ENCODE peak calls at places on chromosomes 7 and 10, in eight cellular contexts. One of them, this sample, is unnamed.

GRCh38 chr7:29921404-29922010 is 68.1 kb downstream of the SCRN1 start:
- DNase-seq in NB4: peak
- DNase-seq in A549: peak
- DNase-seq in tibial nerve: no peak
- DNase-seq in ovary: no peak
- DNase-seq in prostate gland: peak
- DNase-seq in endothelial cell of umbilical vein: peak
- DNase-seq in uterus: no peak
- DNase-seq in this sample: peak

GRCh38 chr10:69847458-69847857 is 45.8 kb downstream of the COL13A1 start:
- DNase-seq in NB4: no peak
- DNase-seq in A549: no peak
- DNase-seq in tibial nerve: no peak
- DNase-seq in ovary: no peak
- DNase-seq in prostate gland: no peak
- DNase-seq in endothelial cell of umbilical vein: no peak
- DNase-seq in uterus: no peak
- DNase-seq in this sample: no peak

GRCh38 chr7:157432957-157433576 is 96.3 kb downstream of the DNAJB6 start:
- DNase-seq in NB4: peak
- DNase-seq in A549: peak
- DNase-seq in tibial nerve: no peak
- DNase-seq in ovary: peak
- DNase-seq in prostate gland: peak
- DNase-seq in endothelial cell of umbilical vein: peak
- DNase-seq in uterus: no peak
- DNase-seq in this sample: peak

GRCh38 chr10:46106410-46107255 is 60.6 kb upstream of the MSMB start:
- DNase-seq in NB4: peak
- DNase-seq in A549: peak
- DNase-seq in tibial nerve: no peak
- DNase-seq in ovary: peak
- DNase-seq in prostate gland: peak
- DNase-seq in endothelial cell of umbilical vein: peak
- DNase-seq in uterus: peak
- DNase-seq in this sample: peak

GRCh38 chr7:45078199-45078681 is 10.5 kb downstream of the NACAD start:
- DNase-seq in NB4: no peak
- DNase-seq in A549: no peak
- DNase-seq in tibial nerve: no peak
- DNase-seq in ovary: no peak
- DNase-seq in prostate gland: no peak
- DNase-seq in endothelial cell of umbilical vein: no peak
- DNase-seq in uterus: no peak
- DNase-seq in this sample: no peak

GRCh38 chr7:130649004-130649790 is 19.4 kb downstream of the COPG2 start:
- DNase-seq in NB4: no peak
- DNase-seq in A549: no peak
- DNase-seq in tibial nerve: no peak
- DNase-seq in ovary: no peak
- DNase-seq in prostate gland: no peak
- DNase-seq in endothelial cell of umbilical vein: no peak
- DNase-seq in uterus: no peak
- DNase-seq in this sample: no peak

GRCh38 chr7:45033261-45033930 is 33.4 kb downstream of the CCM2 start:
- DNase-seq in NB4: peak
- DNase-seq in A549: no peak
- DNase-seq in tibial nerve: no peak
- DNase-seq in ovary: no peak
- DNase-seq in prostate gland: no peak
- DNase-seq in endothelial cell of umbilical vein: no peak
- DNase-seq in uterus: no peak
- DNase-seq in this sample: no peak

GRCh38 chr10:3612183-3613001 is 172.6 kb downstream of the KLF6 start:
- DNase-seq in NB4: no peak
- DNase-seq in A549: no peak
- DNase-seq in tibial nerve: no peak
- DNase-seq in ovary: no peak
- DNase-seq in prostate gland: no peak
- DNase-seq in endothelial cell of umbilical vein: no peak
- DNase-seq in uterus: no peak
- DNase-seq in this sample: no peak

GRCh38 chr7:68977709-68978108 is 620.6 kb upstream of the AUTS2 start:
- DNase-seq in NB4: no peak
- DNase-seq in A549: no peak
- DNase-seq in tibial nerve: no peak
- DNase-seq in ovary: no peak
- DNase-seq in prostate gland: no peak
- DNase-seq in endothelial cell of umbilical vein: no peak
- DNase-seq in uterus: no peak
- DNase-seq in this sample: no peak

GRCh38 chr7:127383123-127383835 is 9.2 kb downstream of the ZNF800 start:
- DNase-seq in NB4: peak
- DNase-seq in A549: no peak
- DNase-seq in tibial nerve: no peak
- DNase-seq in ovary: no peak
- DNase-seq in prostate gland: no peak
- DNase-seq in endothelial cell of umbilical vein: peak
- DNase-seq in uterus: no peak
- DNase-seq in this sample: no peak

GRCh38 chr7:100837099-100837836 is 9.9 kb upstream of the EPHB4 start:
- DNase-seq in NB4: no peak
- DNase-seq in A549: peak
- DNase-seq in tibial nerve: peak
- DNase-seq in ovary: peak
- DNase-seq in prostate gland: peak
- DNase-seq in endothelial cell of umbilical vein: peak
- DNase-seq in uterus: peak
- DNase-seq in this sample: peak

GRCh38 chr7:149090397-149091195 is at the start of gene ZNF786:
- DNase-seq in NB4: peak
- DNase-seq in A549: peak
- DNase-seq in tibial nerve: peak
- DNase-seq in ovary: peak
- DNase-seq in prostate gland: peak
- DNase-seq in endothelial cell of umbilical vein: peak
- DNase-seq in uterus: peak
- DNase-seq in this sample: peak

GRCh38 chr10:83983578-83984255 is 155.6 kb upstream of the GHITM start:
- DNase-seq in NB4: no peak
- DNase-seq in A549: no peak
- DNase-seq in tibial nerve: no peak
- DNase-seq in ovary: no peak
- DNase-seq in prostate gland: no peak
- DNase-seq in endothelial cell of umbilical vein: peak
- DNase-seq in uterus: no peak
- DNase-seq in this sample: peak

GRCh38 chr7:21704362-21704761 is 161.5 kb downstream of the DNAH11 start:
- DNase-seq in NB4: no peak
- DNase-seq in A549: no peak
- DNase-seq in tibial nerve: no peak
- DNase-seq in ovary: no peak
- DNase-seq in prostate gland: no peak
- DNase-seq in endothelial cell of umbilical vein: no peak
- DNase-seq in uterus: no peak
- DNase-seq in this sample: no peak

GRCh38 chr7:154423219-154423618 is 371.0 kb downstream of the DPP6 start:
- DNase-seq in NB4: no peak
- DNase-seq in A549: no peak
- DNase-seq in tibial nerve: no peak
- DNase-seq in ovary: no peak
- DNase-seq in prostate gland: peak
- DNase-seq in endothelial cell of umbilical vein: no peak
- DNase-seq in uterus: no peak
- DNase-seq in this sample: no peak

GRCh38 chr10:31962826-31963597 is 34.4 kb upstream of the ARHGAP12 start:
- DNase-seq in NB4: no peak
- DNase-seq in A549: no peak
- DNase-seq in tibial nerve: no peak
- DNase-seq in ovary: no peak
- DNase-seq in prostate gland: no peak
- DNase-seq in endothelial cell of umbilical vein: no peak
- DNase-seq in uterus: no peak
- DNase-seq in this sample: no peak

GRCh38 chr7:54810401-54810800 is 51.4 kb upstream of the SEC61G start:
- DNase-seq in NB4: no peak
- DNase-seq in A549: no peak
- DNase-seq in tibial nerve: no peak
- DNase-seq in ovary: no peak
- DNase-seq in prostate gland: no peak
- DNase-seq in endothelial cell of umbilical vein: peak
- DNase-seq in uterus: no peak
- DNase-seq in this sample: no peak

GRCh38 chr7:131502810-131503545 is 53.5 kb downstream of the PODXL start:
- DNase-seq in NB4: no peak
- DNase-seq in A549: no peak
- DNase-seq in tibial nerve: no peak
- DNase-seq in ovary: peak
- DNase-seq in prostate gland: no peak
- DNase-seq in endothelial cell of umbilical vein: no peak
- DNase-seq in uterus: peak
- DNase-seq in this sample: no peak

GRCh38 chr7:130135208-130136205 is 65.2 kb downstream of the KLHDC10 start:
- DNase-seq in NB4: peak
- DNase-seq in A549: no peak
- DNase-seq in tibial nerve: no peak
- DNase-seq in ovary: no peak
- DNase-seq in prostate gland: no peak
- DNase-seq in endothelial cell of umbilical vein: no peak
- DNase-seq in uterus: no peak
- DNase-seq in this sample: no peak

GRCh38 chr7:92520024-92520423 is 8.3 kb downstream of the PEX1 start:
- DNase-seq in NB4: peak
- DNase-seq in A549: no peak
- DNase-seq in tibial nerve: no peak
- DNase-seq in ovary: no peak
- DNase-seq in prostate gland: no peak
- DNase-seq in endothelial cell of umbilical vein: no peak
- DNase-seq in uterus: no peak
- DNase-seq in this sample: no peak

GRCh38 chr7:55784151-55784550 is 78.4 kb downstream of the SEPTIN14 start:
- DNase-seq in NB4: no peak
- DNase-seq in A549: no peak
- DNase-seq in tibial nerve: no peak
- DNase-seq in ovary: no peak
- DNase-seq in prostate gland: no peak
- DNase-seq in endothelial cell of umbilical vein: no peak
- DNase-seq in uterus: no peak
- DNase-seq in this sample: no peak

GRCh38 chr7:143458263-143458662 is 15.0 kb downstream of the TAS2R60 start:
- DNase-seq in NB4: no peak
- DNase-seq in A549: no peak
- DNase-seq in tibial nerve: no peak
- DNase-seq in ovary: no peak
- DNase-seq in prostate gland: no peak
- DNase-seq in endothelial cell of umbilical vein: no peak
- DNase-seq in uterus: no peak
- DNase-seq in this sample: no peak

GRCh38 chr7:48594349-48594748 is 330.0 kb upstream of the CDC14C start:
- DNase-seq in NB4: no peak
- DNase-seq in A549: no peak
- DNase-seq in tibial nerve: no peak
- DNase-seq in ovary: no peak
- DNase-seq in prostate gland: no peak
- DNase-seq in endothelial cell of umbilical vein: no peak
- DNase-seq in uterus: no peak
- DNase-seq in this sample: no peak

GRCh38 chr7:16129431-16130126 is 291.8 kb downstream of the CRPPA start:
- DNase-seq in NB4: no peak
- DNase-seq in A549: no peak
- DNase-seq in tibial nerve: no peak
- DNase-seq in ovary: no peak
- DNase-seq in prostate gland: no peak
- DNase-seq in endothelial cell of umbilical vein: peak
- DNase-seq in uterus: no peak
- DNase-seq in this sample: peak

DNA sequence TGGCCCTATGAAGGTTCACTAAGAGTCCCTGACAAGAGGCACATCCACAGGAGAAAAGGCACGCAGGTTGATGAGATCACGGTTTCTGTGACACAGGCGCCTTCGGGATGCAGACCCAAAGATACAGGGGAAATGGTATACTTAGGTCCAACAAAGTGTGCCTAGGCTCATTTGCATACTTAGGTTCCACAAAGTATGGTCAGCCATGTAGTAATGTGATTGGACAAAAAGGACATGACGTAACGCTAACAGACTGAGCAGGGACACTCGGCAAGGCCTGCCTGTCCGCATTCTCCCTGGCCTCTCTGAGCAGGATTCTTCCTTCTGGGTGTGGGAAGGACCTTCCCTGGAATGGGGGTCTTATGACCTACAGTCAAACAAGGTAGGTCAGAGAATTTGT is 190.6 kb downstream of the CELF2 start:
- DNase-seq in NB4: peak
- DNase-seq in A549: no peak
- DNase-seq in tibial nerve: no peak
- DNase-seq in ovary: no peak
- DNase-seq in prostate gland: no peak
- DNase-seq in endothelial cell of umbilical vein: no peak
- DNase-seq in uterus: no peak
- DNase-seq in this sample: no peak
- TF ChIP-seq POLR2A in NB4: no peak
- TF ChIP-seq POLR2A in A549: no peak
- TF ChIP-seq POLR2A in tibial nerve: no peak
- TF ChIP-seq POLR2A in ovary: no peak
- TF ChIP-seq POLR2A in prostate gland: no peak
- TF ChIP-seq POLR2A in endothelial cell of umbilical vein: no peak
- TF ChIP-seq POLR2A in uterus: no peak
- TF ChIP-seq POLR2A in this sample: no peak

GRCh38 chr10:123008379-123009104 is at the start of the genes ACADSB and IKZF5:
- DNase-seq in NB4: peak
- DNase-seq in A549: peak
- DNase-seq in tibial nerve: peak
- DNase-seq in ovary: peak
- DNase-seq in prostate gland: peak
- DNase-seq in endothelial cell of umbilical vein: peak
- DNase-seq in uterus: peak
- DNase-seq in this sample: peak
- TF ChIP-seq POLR2A in NB4: peak
- TF ChIP-seq POLR2A in A549: peak
- TF ChIP-seq POLR2A in tibial nerve: peak
- TF ChIP-seq POLR2A in ovary: peak
- TF ChIP-seq POLR2A in prostate gland: peak
- TF ChIP-seq POLR2A in endothelial cell of umbilical vein: peak
- TF ChIP-seq POLR2A in uterus: peak
- TF ChIP-seq POLR2A in this sample: peak

DNA sequence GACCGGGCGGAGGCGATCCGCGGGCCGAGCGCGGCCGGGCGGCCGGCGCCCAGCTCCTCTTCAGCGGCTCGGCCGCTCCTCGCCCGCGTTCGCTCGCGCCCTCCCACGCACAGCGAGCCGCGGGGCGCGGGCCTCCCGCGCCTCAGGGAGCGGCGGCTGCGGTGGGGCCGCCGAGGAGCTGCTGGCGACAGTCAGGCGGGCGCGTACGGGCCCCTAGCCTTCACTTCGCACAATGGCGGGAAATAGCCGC is at the start of gene MCMBP:
- DNase-seq in NB4: no peak
- DNase-seq in A549: no peak
- DNase-seq in tibial nerve: no peak
- DNase-seq in ovary: no peak
- DNase-seq in prostate gland: no peak
- DNase-seq in endothelial cell of umbilical vein: no peak
- DNase-seq in uterus: no peak
- DNase-seq in this sample: no peak
- TF ChIP-seq POLR2A in NB4: no peak
- TF ChIP-seq POLR2A in A549: no peak
- TF ChIP-seq POLR2A in tibial nerve: no peak
- TF ChIP-seq POLR2A in ovary: peak
- TF ChIP-seq POLR2A in prostate gland: peak
- TF ChIP-seq POLR2A in endothelial cell of umbilical vein: peak
- TF ChIP-seq POLR2A in uterus: peak
- TF ChIP-seq POLR2A in this sample: peak

GRCh38 chr7:123673137-123673732 is 17.6 kb downstream of the LMOD2 start:
- DNase-seq in NB4: no peak
- DNase-seq in A549: no peak
- DNase-seq in tibial nerve: no peak
- DNase-seq in ovary: no peak
- DNase-seq in prostate gland: no peak
- DNase-seq in endothelial cell of umbilical vein: no peak
- DNase-seq in uterus: no peak
- DNase-seq in this sample: no peak
- TF ChIP-seq POLR2A in NB4: no peak
- TF ChIP-seq POLR2A in A549: no peak
- TF ChIP-seq POLR2A in tibial nerve: no peak
- TF ChIP-seq POLR2A in ovary: no peak
- TF ChIP-seq POLR2A in prostate gland: no peak
- TF ChIP-seq POLR2A in endothelial cell of umbilical vein: no peak
- TF ChIP-seq POLR2A in uterus: no peak
- TF ChIP-seq POLR2A in this sample: no peak